ENCODE peak calls at places on chromosomes 3 and 15, in five cellular contexts. I is ELF-1, M is A549, U is iris pigment epithelial cell, O is glutamatergic neuron. T is an unnamed sample.

GRCh38 chr15:31459011-31459748 is 132.5 kb downstream of the KLF13 start:
- DNase-seq in I (no peak), M (no peak), U (peak), O (no peak), T (no peak)

GRCh38 chr3:107956991-107957467 is 133.8 kb downstream of the CD47 start:
- DNase-seq in I (no peak), M (no peak), U (no peak), O (no peak), T (no peak)

GRCh38 chr15:79673416-79674123 is 223.2 kb downstream of the MTHFS start:
- DNase-seq in I (peak), M (peak), U (peak), O (no peak), T (no peak)

GRCh38 chr15:36080759-36081158 is 498.7 kb upstream of the CDIN1 start:
- DNase-seq in I (no peak), M (no peak), U (no peak), O (no peak), T (no peak)

GRCh38 chr3:106299300-106300098 is 430.7 kb upstream of the CBLB start:
- DNase-seq in I (no peak), M (no peak), U (peak), O (no peak), T (no peak)

GRCh38 chr3:143001034-143001368 is 369 bp upstream of the U2SURP start:
- DNase-seq in I (no peak), M (no peak), U (no peak), O (peak), T (no peak)

GRCh38 chr3:30098656-30099454 is 507.5 kb upstream of the TGFBR2 start:
- DNase-seq in I (no peak), M (no peak), U (peak), O (no peak), T (peak)

GRCh38 chr3:139533781-139534443 is 5.6 kb downstream of the RBP1 start:
- DNase-seq in I (no peak), M (no peak), U (peak), O (peak), T (peak)

GRCh38 chr3:184981071-184981470 is 169.1 kb downstream of the VPS8 start:
- DNase-seq in I (peak), M (no peak), U (no peak), O (no peak), T (peak)

GRCh38 chr15:101368086-101368780 is 73.2 kb upstream of the SNRPA1 start:
- DNase-seq in I (no peak), M (no peak), U (no peak), O (no peak), T (no peak)

GRCh38 chr3:158313344-158313927 is 203.5 kb downstream of the RSRC1 start:
- DNase-seq in I (no peak), M (peak), U (peak), O (no peak), T (peak)

GRCh38 chr3:113695818-113696645 is at the start of gene USF3:
- DNase-seq in I (peak), M (peak), U (peak), O (peak), T (peak)

GRCh38 chr3:111539351-111540331 is 2.4 kb upstream of the CD96 start:
- DNase-seq in I (peak), M (peak), U (peak), O (peak), T (peak)

GRCh38 chr15:74989527-74989926 is 5.8 kb upstream of the SCAMP5 start:
- DNase-seq in I (no peak), M (no peak), U (no peak), O (no peak), T (no peak)

GRCh38 chr15:68415061-68415460 is 16.9 kb downstream of the ITGA11 start:
- DNase-seq in I (no peak), M (no peak), U (no peak), O (no peak), T (no peak)

GRCh38 chr3:123755508-123755907 is 128.6 kb downstream of the MYLK start:
- DNase-seq in I (no peak), M (no peak), U (no peak), O (no peak), T (peak)

GRCh38 chr3:48518069-48518468 is 14.1 kb upstream of the SHISA5 start:
- DNase-seq in I (no peak), M (no peak), U (no peak), O (no peak), T (no peak)

GRCh38 chr3:120559228-120560061 is 36.7 kb upstream of the NDUFB4 start:
- DNase-seq in I (peak), M (no peak), U (peak), O (peak), T (peak)

GRCh38 chr15:101540480-101541239 is 51.2 kb upstream of the PCSK6 start:
- DNase-seq in I (no peak), M (no peak), U (no peak), O (no peak), T (peak)

GRCh38 chr15:35630570-35630969 is 84.6 kb upstream of the DPH6 start:
- DNase-seq in I (no peak), M (no peak), U (peak), O (no peak), T (peak)

GRCh38 chr3:8635625-8636024 is 9.0 kb downstream of the SSUH2 start:
- DNase-seq in I (peak), M (no peak), U (no peak), O (no peak), T (no peak)

GRCh38 chr3:78529601-78530000 is 1238.2 kb downstream of the ROBO1 start:
- DNase-seq in I (no peak), M (no peak), U (no peak), O (no peak), T (no peak)

GRCh38 chr3:102302020-102302419 is 132.8 kb upstream of the ZPLD1 start:
- DNase-seq in I (no peak), M (no peak), U (peak), O (no peak), T (no peak)

GRCh38 chr3:71050521-71051258 is 532.8 kb downstream of the FOXP1 start:
- DNase-seq in I (no peak), M (no peak), U (no peak), O (no peak), T (peak)

GRCh38 chr3:111252795-111253194 is 181.2 kb downstream of the NECTIN3 start:
- DNase-seq in I (peak), M (no peak), U (peak), O (no peak), T (no peak)

T was measured in HepG2.